ENCODE peak calls at places on chromosomes 13 and 19, in six cellular contexts. V is GM12878, W is HCT116, Z is H1, X is K562, H is HepG2. J is an unnamed sample.

GRCh38 chr19:28864577-28865042 is 348.3 kb downstream of the UQCRFS1 start:
- DNase-seq in W (no peak), X (no peak), Z (no peak), H (no peak), V (no peak), J (no peak)

GRCh38 chr13:36531746-36532486 is 99.6 kb downstream of the CCNA1 start:
- DNase-seq in X (no peak), H (no peak), V (no peak), W (no peak), Z (no peak), J (no peak)

GRCh38 chr19:13089139-13089856 is 13.4 kb downstream of the LYL1 start:
- DNase-seq in H (peak; percentile 30), Z (no peak), V (no peak), X (peak; percentile 45), W (no peak), J (no peak)

GRCh38 chr13:97367427-97367826 is 66.5 kb upstream of the RAP2A start:
- DNase-seq in X (no peak), V (no peak), W (no peak), Z (no peak), H (no peak), J (no peak)

GRCh38 chr19:1237027-1237659 is 662 bp downstream of the CBARP start:
- DNase-seq in X (no peak), Z (no peak), W (no peak), H (no peak), V (no peak), J (no peak)

GRCh38 chr19:56476671-56477428 is at the start of gene ZNF667:
- DNase-seq in X (no peak), V (no peak), Z (no peak), H (no peak), W (no peak), J (no peak)

GRCh38 chr19:38799104-38799503 is 10.1 kb downstream of the LGALS7B start:
- DNase-seq in V (no peak), W (no peak), H (no peak), Z (no peak), X (no peak), J (no peak)

GRCh38 chr13:99834246-99834645 is 137.3 kb downstream of the ZIC5 start:
- DNase-seq in V (no peak), X (no peak), W (no peak), H (no peak), Z (no peak), J (no peak)

GRCh38 chr19:49677901-49678674 is 1.0 kb downstream of the PRMT1 start:
- DNase-seq in H (peak; percentile 74), W (no peak), V (no peak), X (peak; percentile 88), Z (peak; percentile 72), J (peak; percentile 69)

GRCh38 chr19:51571599-51571998 is 516 bp downstream of the ZNF175 start:
- DNase-seq in H (no peak), Z (no peak), V (no peak), X (peak; percentile 22), W (no peak), J (no peak)

DNA sequence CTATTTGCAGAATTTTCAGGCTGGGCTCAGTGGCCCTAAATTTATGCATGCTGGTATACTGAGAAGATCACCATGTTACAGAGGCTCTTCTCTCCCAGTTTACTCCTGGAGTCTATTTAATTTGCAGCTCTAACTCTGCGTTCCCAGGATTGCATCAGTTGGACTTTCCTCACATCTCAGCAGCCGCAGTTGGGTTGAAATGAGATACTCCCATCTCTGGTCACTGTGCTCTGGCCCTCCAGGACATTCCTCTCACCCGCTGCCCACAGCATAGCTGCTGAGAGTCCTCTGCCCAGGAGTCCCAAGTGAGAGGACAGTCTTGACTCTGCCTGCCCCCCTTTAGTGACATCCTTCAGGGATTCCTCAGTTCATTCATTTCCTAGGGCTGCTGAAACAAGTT is 150.9 kb downstream of the LACC1 start:
- DNase-seq in X (no peak), H (no peak), V (no peak), W (no peak), Z (no peak), J (no peak)
- TF ChIP-seq ZNF274 in X (no peak), H (no peak), V (no peak), W (no peak), Z (no peak), J (no peak)

GRCh38 chr13:22812793-22813192 is 368.0 kb upstream of the SGCG start:
- DNase-seq in X (peak; percentile 51), Z (no peak), V (no peak), H (no peak), W (no peak), J (no peak)
- TF ChIP-seq ZNF274 in X (no peak), Z (no peak), V (no peak), H (no peak), W (no peak), J (no peak)

GRCh38 chr13:44337581-44337980 is 36.0 kb upstream of the SERP2 start:
- DNase-seq in X (no peak), W (no peak), H (no peak), V (no peak), Z (no peak), J (no peak)
- TF ChIP-seq ZNF274 in X (no peak), W (no peak), H (no peak), V (no peak), Z (no peak), J (no peak)

DNA sequence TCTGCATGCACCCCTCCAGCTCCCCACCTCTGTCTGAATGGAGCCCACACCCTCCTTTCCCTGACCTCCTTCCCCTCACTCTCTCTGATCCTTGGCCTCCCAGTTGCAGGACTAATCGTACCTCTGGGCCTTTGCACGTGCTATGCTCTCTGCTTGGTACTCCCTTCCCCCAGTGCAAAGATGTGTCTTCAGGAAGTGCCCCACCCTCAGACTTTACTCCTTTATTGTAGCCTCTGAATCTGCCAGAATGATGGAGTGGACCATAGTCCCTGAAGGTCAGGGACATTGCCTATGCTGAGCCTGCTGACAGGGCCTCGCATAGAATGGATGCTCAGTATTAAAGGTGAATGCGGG is 1.3 kb upstream of the JUND start:
- DNase-seq in H (peak; percentile 62), X (peak; percentile 80), Z (no peak), W (no peak), V (no peak), J (no peak)
- TF ChIP-seq ZNF274 in H (no peak), X (no peak), Z (no peak), W (no peak), V (no peak), J (no peak)

J was measured in NT2/D1.